ENCODE peak calls at places on chromosomes 11 and 22, in four cellular contexts. One of them, this sample, is unnamed.

GRCh38 chr11:112839051-112839450 is 122.2 kb upstream of the NCAM1 start:
- DNase-seq in GM12878: no peak
- DNase-seq in K562: no peak
- DNase-seq in HepG2: no peak
- DNase-seq in this sample: no peak

GRCh38 chr22:40138866-40139265 is 38.9 kb upstream of the TNRC6B start:
- DNase-seq in HepG2: no peak
- DNase-seq in K562: no peak
- DNase-seq in GM12878: no peak
- DNase-seq in this sample: no peak

GRCh38 chr11:115433376-115433775 is 70.8 kb downstream of the CADM1 start:
- DNase-seq in GM12878: no peak
- DNase-seq in HepG2: no peak
- DNase-seq in K562: no peak
- DNase-seq in this sample: no peak

GRCh38 chr11:58428021-58428420 is at the start of gene OR5B2:
- DNase-seq in HepG2: no peak
- DNase-seq in K562: no peak
- DNase-seq in GM12878: no peak
- DNase-seq in this sample: no peak

GRCh38 chr22:30014244-30014643 is 66.0 kb upstream of the HORMAD2 start:
- DNase-seq in HepG2: no peak
- DNase-seq in GM12878: no peak
- DNase-seq in K562: no peak
- DNase-seq in this sample: no peak

GRCh38 chr11:80163011-80163410 is 722.2 kb upstream of the TENM4 start:
- DNase-seq in K562: no peak
- DNase-seq in GM12878: no peak
- DNase-seq in HepG2: no peak
- DNase-seq in this sample: no peak

GRCh38 chr11:82701847-82702520 is 31.7 kb downstream of the FAM181B start:
- DNase-seq in HepG2: peak; percentile 37
- DNase-seq in K562: peak; percentile 53
- DNase-seq in GM12878: no peak
- DNase-seq in this sample: peak; percentile 19

GRCh38 chr11:43998308-43998707 is 49.5 kb upstream of the ACCSL start:
- DNase-seq in HepG2: no peak
- DNase-seq in K562: no peak
- DNase-seq in GM12878: no peak
- DNase-seq in this sample: no peak

GRCh38 chr22:38180841-38181452 is 683 bp downstream of the PLA2G6 start:
- DNase-seq in HepG2: no peak
- DNase-seq in K562: peak; percentile 48
- DNase-seq in GM12878: no peak
- DNase-seq in this sample: no peak

GRCh38 chr11:35364101-35364780 is 55.1 kb downstream of the SLC1A2 start:
- DNase-seq in GM12878: no peak
- DNase-seq in K562: no peak
- DNase-seq in HepG2: no peak
- DNase-seq in this sample: peak; percentile 74

GRCh38 chr22:29205598-29206371 is at the start of gene EMID1:
- DNase-seq in GM12878: no peak
- DNase-seq in K562: peak; percentile 89
- DNase-seq in HepG2: no peak
- DNase-seq in this sample: no peak

GRCh38 chr11:31477528-31478255 is 31.7 kb downstream of the IMMP1L start:
- DNase-seq in K562: no peak
- DNase-seq in HepG2: no peak
- DNase-seq in GM12878: no peak
- DNase-seq in this sample: no peak

GRCh38 chr11:72413914-72414628 is 20.3 kb downstream of the CLPB start:
- DNase-seq in HepG2: peak; percentile 76
- DNase-seq in GM12878: no peak
- DNase-seq in K562: peak; percentile 83
- DNase-seq in this sample: peak; percentile 76

GRCh38 chr11:20097319-20098221 is 62.7 kb downstream of the DBX1 start:
- DNase-seq in HepG2: no peak
- DNase-seq in GM12878: no peak
- DNase-seq in K562: no peak
- DNase-seq in this sample: no peak

GRCh38 chr11:65113361-65113756 is 1.7 kb downstream of the TM7SF2 start:
- DNase-seq in HepG2: no peak
- DNase-seq in GM12878: no peak
- DNase-seq in K562: peak; percentile 23
- DNase-seq in this sample: no peak

GRCh38 chr22:37981282-37982011 is 2.9 kb downstream of the SOX10 start:
- DNase-seq in GM12878: no peak
- DNase-seq in K562: no peak
- DNase-seq in HepG2: peak; percentile 53
- DNase-seq in this sample: no peak

GRCh38 chr22:50691521-50691920 is 18.9 kb downstream of the SHANK3 start:
- DNase-seq in K562: no peak
- DNase-seq in GM12878: peak; percentile 13
- DNase-seq in HepG2: peak; percentile 33
- DNase-seq in this sample: peak; percentile 42

GRCh38 chr11:71213696-71214552 is 38.5 kb downstream of the SHANK2 start:
- DNase-seq in GM12878: no peak
- DNase-seq in HepG2: no peak
- DNase-seq in K562: no peak
- DNase-seq in this sample: no peak

GRCh38 chr11:71215372-71215965 is 36.9 kb downstream of the SHANK2 start:
- DNase-seq in K562: no peak
- DNase-seq in GM12878: no peak
- DNase-seq in HepG2: no peak
- DNase-seq in this sample: no peak

GRCh38 chr11:71212871-71213559 is 39.4 kb downstream of the SHANK2 start:
- DNase-seq in K562: no peak
- DNase-seq in HepG2: no peak
- DNase-seq in GM12878: no peak
- DNase-seq in this sample: no peak

GRCh38 chr11:71211631-71212030 is 40.7 kb downstream of the SHANK2 start:
- DNase-seq in HepG2: no peak
- DNase-seq in GM12878: no peak
- DNase-seq in K562: no peak
- DNase-seq in this sample: no peak

DNA sequence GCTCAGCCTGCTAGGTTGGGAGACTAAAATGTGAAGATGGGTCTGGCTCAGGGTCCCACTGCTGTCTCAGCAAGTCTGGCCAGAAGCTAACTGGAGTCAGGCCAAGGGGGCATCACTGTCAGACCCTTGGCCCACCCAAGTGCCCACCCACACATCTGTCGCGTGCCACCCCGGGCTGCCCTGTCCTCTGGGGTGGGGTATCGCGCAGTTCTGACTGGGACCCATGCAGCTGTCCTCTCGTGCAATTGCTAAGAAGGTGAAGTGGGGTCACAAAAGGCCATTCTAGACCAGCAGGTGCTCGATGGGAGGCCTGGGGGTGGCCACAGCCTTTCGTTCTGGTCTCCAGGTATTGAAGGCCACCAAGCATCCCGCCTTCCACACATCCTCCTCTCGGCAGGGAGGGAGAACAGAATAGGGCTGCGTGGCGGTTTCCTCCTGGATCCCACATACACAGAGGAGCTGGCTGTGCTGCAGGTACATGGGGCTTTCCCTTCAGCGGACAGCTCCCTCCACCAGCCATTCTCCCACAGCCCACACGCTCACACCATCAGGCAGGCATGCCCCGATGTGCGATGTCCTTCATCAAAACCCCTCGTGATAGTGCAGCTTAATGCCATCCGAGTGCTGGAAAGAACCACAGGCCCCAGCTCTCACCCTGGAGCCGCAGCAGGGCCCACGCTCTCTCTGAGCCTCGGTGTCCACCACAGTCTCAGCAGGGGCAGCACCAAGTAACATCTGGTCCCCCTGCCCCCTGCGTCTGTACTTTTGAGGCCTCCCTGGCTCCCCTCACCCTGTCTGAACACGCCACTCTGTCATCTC is 37.6 kb downstream of the SHANK2 start:
- DNase-seq in K562: no peak
- DNase-seq in GM12878: no peak
- DNase-seq in HepG2: no peak
- DNase-seq in this sample: no peak
- TF ChIP-seq ESRRA in K562: no peak
- TF ChIP-seq ESRRA in GM12878: no peak
- TF ChIP-seq ESRRA in HepG2: no peak
- TF ChIP-seq ESRRA in this sample: no peak

GRCh38 chr22:22478450-22478849 is 30.1 kb downstream of the ZNF280B start:
- DNase-seq in HepG2: no peak
- DNase-seq in GM12878: no peak
- DNase-seq in K562: peak; percentile 49
- DNase-seq in this sample: no peak
- TF ChIP-seq CHD4 in HepG2: no peak
- TF ChIP-seq CHD4 in GM12878: no peak
- TF ChIP-seq CHD4 in K562: no peak
- TF ChIP-seq CHD4 in this sample: no peak

DNA sequence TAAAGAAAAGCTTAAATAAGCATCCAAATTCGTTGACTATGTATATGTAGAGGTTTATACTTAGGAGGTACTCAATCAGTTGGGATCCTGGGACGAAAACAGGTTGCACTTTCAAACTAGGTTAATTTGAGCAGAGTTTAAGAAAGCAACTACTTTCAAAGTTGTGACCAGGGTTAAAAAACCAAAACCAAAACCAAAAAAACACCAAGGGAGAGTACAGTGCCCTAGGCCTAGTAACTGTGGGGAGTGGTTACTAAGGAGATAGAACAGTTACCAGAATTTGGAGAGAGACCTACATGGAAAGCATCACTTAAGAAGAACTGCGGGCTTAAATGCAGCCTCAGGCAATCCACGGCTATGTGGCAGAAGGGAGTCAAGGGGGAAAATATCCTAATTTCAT is 148.3 kb downstream of the JRKL start:
- DNase-seq in K562: no peak
- DNase-seq in GM12878: no peak
- DNase-seq in HepG2: no peak
- DNase-seq in this sample: no peak
- TF ChIP-seq SMC3 in K562: no peak
- TF ChIP-seq SMC3 in GM12878: no peak
- TF ChIP-seq SMC3 in HepG2: no peak
- TF ChIP-seq SMC3 in this sample: no peak

DNA sequence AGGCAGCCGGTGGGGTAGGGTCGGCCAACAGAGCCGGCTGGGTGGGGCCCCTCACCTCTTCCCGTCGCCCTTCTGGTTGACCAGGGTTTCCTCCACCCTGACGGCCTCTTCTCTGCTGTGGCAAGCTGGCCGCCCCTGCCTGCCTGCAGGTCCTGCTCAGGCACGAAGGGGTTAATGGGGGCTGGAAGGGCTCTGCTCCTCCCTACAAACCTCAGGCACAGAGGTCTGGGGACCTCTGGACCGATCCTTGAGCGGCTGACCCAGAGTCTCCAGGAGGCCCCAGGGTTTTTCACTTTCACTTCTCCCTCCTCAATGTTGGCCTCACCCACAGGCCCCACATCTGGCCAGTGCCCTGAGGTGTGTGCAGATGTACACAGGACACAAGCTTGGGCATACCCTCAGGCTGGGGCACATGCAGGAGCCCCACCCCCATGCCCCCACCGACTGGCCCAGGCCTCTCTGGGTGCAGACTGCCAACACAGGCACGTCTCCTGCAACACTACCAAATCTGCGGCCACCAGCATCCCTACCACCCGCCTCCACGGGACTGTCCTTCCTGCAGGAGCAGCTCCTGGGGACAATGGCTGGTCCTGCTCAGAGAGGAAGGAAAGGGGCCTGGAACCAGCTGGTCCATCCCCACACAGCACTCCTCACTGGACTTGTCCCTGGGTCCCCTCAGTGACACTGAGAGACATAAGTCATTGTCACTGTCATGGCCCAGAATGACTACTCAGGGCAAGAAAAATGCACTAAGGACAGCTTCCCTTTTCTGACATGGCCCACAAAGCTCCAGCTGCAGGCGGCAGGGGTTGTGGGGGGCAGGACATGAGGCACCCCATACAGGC is 3.2 kb upstream of the TBX1 start:
- DNase-seq in GM12878: no peak
- DNase-seq in K562: no peak
- DNase-seq in HepG2: no peak
- DNase-seq in this sample: no peak
- TF ChIP-seq ESRRA in GM12878: no peak
- TF ChIP-seq ESRRA in K562: no peak
- TF ChIP-seq ESRRA in HepG2: no peak
- TF ChIP-seq ESRRA in this sample: no peak

GRCh38 chr11:107683807-107684206 is 28.0 kb downstream of the SLN start:
- DNase-seq in HepG2: no peak
- DNase-seq in K562: peak; percentile 51
- DNase-seq in GM12878: no peak
- DNase-seq in this sample: peak; percentile 31
- TF ChIP-seq CHD4 in HepG2: no peak
- TF ChIP-seq CHD4 in K562: no peak
- TF ChIP-seq CHD4 in GM12878: no peak
- TF ChIP-seq CHD4 in this sample: no peak

DNA sequence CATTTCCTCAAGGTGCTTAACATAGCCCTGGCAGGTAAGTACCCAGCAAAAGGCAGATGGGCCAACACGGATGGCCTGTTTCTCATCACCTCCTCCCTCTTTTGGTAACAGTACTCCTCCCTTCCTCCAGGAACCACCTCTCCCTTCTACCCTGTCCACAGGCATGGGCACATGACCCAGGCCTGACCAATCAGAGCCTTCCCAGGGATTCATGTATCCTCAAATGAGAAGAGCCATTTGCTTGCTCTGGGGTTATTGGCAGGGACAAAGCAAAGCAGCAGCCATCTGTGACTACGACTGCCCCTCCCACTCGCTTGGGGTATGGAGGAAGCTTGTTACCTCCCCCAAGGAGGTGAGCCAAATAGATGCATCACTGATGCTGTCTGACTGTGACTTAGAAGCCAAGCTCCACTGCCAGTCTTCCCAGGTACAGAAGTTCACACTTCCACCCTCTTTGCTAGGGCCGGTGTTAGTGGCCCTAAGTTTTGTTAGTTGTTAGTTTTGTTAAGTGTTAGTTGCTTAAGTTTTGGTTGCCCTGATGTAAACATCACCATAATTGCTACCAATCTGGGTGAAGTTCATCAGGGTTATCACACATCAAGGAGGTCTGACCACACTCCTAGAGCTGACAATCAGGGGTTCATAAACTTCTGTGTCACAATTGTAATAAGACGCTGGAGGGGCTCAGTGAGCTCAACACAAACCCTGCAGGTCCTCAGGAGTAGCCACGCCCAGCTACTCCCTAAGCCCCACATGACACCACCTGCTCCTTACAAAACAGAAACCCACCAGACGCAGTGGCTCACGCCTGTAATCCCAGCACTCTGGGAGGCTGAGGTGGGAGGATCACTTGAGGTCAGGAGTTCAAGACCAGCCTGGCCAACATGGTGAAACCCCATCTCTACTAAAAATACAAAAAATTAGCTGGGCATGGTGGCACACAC is 57.3 kb downstream of the ARFGAP3 start:
- DNase-seq in GM12878: no peak
- DNase-seq in K562: peak; percentile 29
- DNase-seq in HepG2: no peak
- DNase-seq in this sample: no peak
- TF ChIP-seq SMC3 in GM12878: no peak
- TF ChIP-seq SMC3 in K562: no peak
- TF ChIP-seq SMC3 in HepG2: no peak
- TF ChIP-seq SMC3 in this sample: no peak